ENCODE peak calls at places on chromosomes 13 and 19, in six cellular contexts. I is ascending aorta, R is mesendoderm, L is ovary, U is neural progenitor cell, E is keratinocyte. D is an unnamed sample. For H3K4me1, the result is how much of the 10 kb centered on the place peaks cover.

GRCh38 chr19:12774588-12775555 is at the start of gene HOOK2:
- DNase-seq in R (peak), U (peak), E (peak), I (peak), L (peak), D (peak)

GRCh38 chr13:26037302-26037701 is 14.5 kb downstream of the SHISA2 start:
- DNase-seq in I (no peak), E (no peak), R (peak), L (no peak), U (peak), D (no peak)

GRCh38 chr19:33472696-33473624 is 48.6 kb downstream of the PEPD start:
- DNase-seq in R (peak), E (peak), L (no peak), U (no peak), I (no peak), D (no peak)

GRCh38 chr19:3813473-3814392 is 27.6 kb upstream of the MATK start:
- DNase-seq in R (no peak), L (no peak), E (no peak), I (no peak), U (no peak), D (no peak)

GRCh38 chr13:79212064-79212619 is 193.9 kb downstream of the RBM26 start:
- DNase-seq in I (no peak), E (no peak), R (no peak), L (no peak), U (no peak), D (no peak)

GRCh38 chr19:49857834-49858590 is 7.1 kb downstream of the PTOV1 start:
- DNase-seq in I (no peak), E (no peak), R (no peak), U (no peak), L (peak), D (no peak)

GRCh38 chr19:40803857-40804782 is 5.1 kb downstream of the EGLN2 start:
- DNase-seq in R (peak), L (no peak), I (no peak), U (no peak), E (no peak), D (peak)

GRCh38 chr19:10412257-10412977 is 7.9 kb upstream of the PDE4A start:
- DNase-seq in U (no peak), L (no peak), E (no peak), R (no peak), I (no peak), D (no peak)

GRCh38 chr19:5718032-5718578 is 1.8 kb downstream of the LONP1 start:
- DNase-seq in I (no peak), R (no peak), U (no peak), L (no peak), E (no peak), D (no peak)

GRCh38 chr19:3670796-3671679 is 29.2 kb downstream of the PIP5K1C start:
- DNase-seq in U (no peak), L (peak), E (no peak), I (peak), R (no peak), D (peak)

GRCh38 chr19:8571006-8571411 is 6.2 kb downstream of the MYO1F start:
- DNase-seq in I (no peak), R (no peak), L (no peak), U (no peak), E (no peak), D (no peak)

GRCh38 chr13:93430346-93430745 is 203.7 kb downstream of the GPC6 start:
- DNase-seq in L (no peak), E (no peak), I (no peak), R (no peak), U (no peak), D (no peak)

GRCh38 chr19:5244351-5244750 is 96.3 kb downstream of the PTPRS start:
- DNase-seq in L (no peak), I (no peak), E (no peak), R (no peak), U (no peak), D (no peak)

GRCh38 chr19:3135961-3136683 is at the start of gene GNA15:
- DNase-seq in I (no peak), L (peak), R (no peak), U (no peak), E (peak), D (no peak)

GRCh38 chr19:1789282-1790020 is 22.6 kb downstream of the ATP8B3 start:
- DNase-seq in E (no peak), L (no peak), U (no peak), I (no peak), R (no peak), D (no peak)

GRCh38 chr19:46378268-46378667 is 31.4 kb downstream of the PPP5C start:
- DNase-seq in U (no peak), L (no peak), E (no peak), I (peak), R (no peak), D (no peak)

GRCh38 chr19:17915940-17916593 is 16.7 kb upstream of the CCDC124 start:
- DNase-seq in I (no peak), L (no peak), E (no peak), R (no peak), U (no peak), D (no peak)

GRCh38 chr19:47228168-47228936 is 2.6 kb downstream of the BBC3 start:
- DNase-seq in I (peak), U (peak), L (peak), R (peak), E (no peak), D (peak)

GRCh38 chr13:63044617-63045016 is 1629.0 kb upstream of the PCDH20 start:
- DNase-seq in L (no peak), E (no peak), U (peak), R (no peak), I (no peak), D (no peak)

GRCh38 chr19:14632286-14632685 is 42.4 kb downstream of the ADGRE3 start:
- DNase-seq in R (peak), U (no peak), E (no peak), I (no peak), L (no peak), D (no peak)

GRCh38 chr19:56508282-56508778 is 675 bp downstream of the ZNF471 start:
- DNase-seq in U (no peak), R (no peak), L (no peak), I (no peak), E (no peak), D (peak)

GRCh38 chr13:97332725-97333124 is 101.2 kb upstream of the RAP2A start:
- DNase-seq in E (no peak), R (no peak), I (no peak), L (no peak), U (no peak), D (no peak)

GRCh38 chr13:41916173-41916954 is 44.5 kb downstream of the VWA8 start:
- DNase-seq in E (no peak), R (no peak), I (no peak), U (no peak), L (no peak), D (no peak)

GRCh38 chr19:14435320-14436050 is 2.4 kb downstream of the PKN1 start:
- DNase-seq in E (no peak), R (no peak), L (no peak), U (no peak), I (no peak), D (no peak)

GRCh38 chr19:33809960-33810359 is 13.3 kb downstream of the KCTD15 start:
- DNase-seq in E (no peak), L (no peak), U (no peak), R (no peak), I (no peak), D (no peak)

GRCh38 chr13:44306401-44307192 is 67.0 kb upstream of the SERP2 start:
- DNase-seq in L (peak), E (no peak), R (peak), U (peak), I (peak), D (no peak)

GRCh38 chr13:98487016-98487415 is 89.9 kb downstream of the STK24 start:
- DNase-seq in I (no peak), R (no peak), U (no peak), E (no peak), L (no peak), D (no peak)

GRCh38 chr13:88736026-88736425 is 1064.9 kb downstream of the SLITRK5 start:
- DNase-seq in L (no peak), I (no peak), R (no peak), U (no peak), E (no peak), D (no peak)

GRCh38 chr19:3683405-3683865 is 16.8 kb downstream of the PIP5K1C start:
- DNase-seq in E (no peak), U (peak), L (peak), I (no peak), R (peak), D (no peak)

GRCh38 chr19:13051581-13052165 is 51.0 kb downstream of the LYL1 start:
- DNase-seq in I (peak), E (no peak), U (peak), R (peak), L (peak), D (peak)

GRCh38 chr19:17405250-17406038 is at the start of gene BST2:
- DNase-seq in U (peak), R (peak), L (peak), E (no peak), I (peak), D (peak)

GRCh38 chr19:51541458-51542357 is 10.2 kb upstream of the SIGLEC6 start:
- DNase-seq in E (no peak), L (no peak), I (no peak), U (no peak), R (no peak), D (no peak)

GRCh38 chr19:51535535-51535934 is 4.1 kb upstream of the SIGLEC6 start:
- DNase-seq in I (no peak), U (no peak), E (no peak), R (no peak), L (no peak), D (no peak)

GRCh38 chr19:51542699-51543098 is 11.2 kb upstream of the SIGLEC6 start:
- DNase-seq in E (no peak), U (no peak), R (no peak), I (no peak), L (no peak), D (no peak)

GRCh38 chr19:51544038-51544437 is 12.6 kb upstream of the SIGLEC6 start:
- DNase-seq in U (no peak), E (no peak), L (no peak), R (no peak), I (no peak), D (no peak)

GRCh38 chr19:51539821-51540366 is 8.4 kb upstream of the SIGLEC6 start:
- DNase-seq in R (no peak), U (no peak), I (no peak), E (no peak), L (no peak), D (no peak)
- H3K4me1 ChIP-seq in R (under half), U (under half), I (under half), E (under half), L (under half), D (under half)

GRCh38 chr13:76887070-76887563 is 912 bp upstream of the KCTD12 start:
- DNase-seq in L (peak), E (no peak), U (peak), R (peak), I (no peak), D (no peak)
- H3K4me3 ChIP-seq in L (peak), E (no peak), U (peak), R (peak), I (peak), D (peak)

DNA sequence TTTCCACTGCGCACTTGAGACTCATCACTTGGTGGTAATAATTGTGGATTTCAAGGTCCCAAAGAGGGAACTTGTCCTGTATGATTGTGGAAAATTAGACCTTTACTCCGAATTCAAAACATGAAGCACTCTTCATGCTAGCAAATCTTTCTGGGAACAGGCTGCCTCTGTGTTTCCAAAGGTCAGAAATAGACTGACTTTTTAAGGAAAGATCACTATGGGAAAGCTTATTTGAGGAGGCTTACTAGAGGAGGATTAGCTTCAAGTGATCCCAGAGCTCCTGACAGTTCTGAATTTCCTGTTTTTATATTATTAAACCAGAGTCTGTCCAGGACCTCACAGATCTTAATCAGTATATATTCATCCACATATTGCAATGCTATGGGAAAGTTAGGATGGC is 5.5 kb downstream of the WDFY2 start:
- DNase-seq in E (no peak), U (no peak), L (no peak), R (no peak), I (no peak), D (no peak)
- H3K4me1 ChIP-seq in E (half or more), U (half or more), L (under half), R (under half), I (under half), D (under half)

GRCh38 chr19:38656171-38656981 is 8.9 kb downstream of the ACTN4 start:
- DNase-seq in I (no peak), L (no peak), E (no peak), R (no peak), U (no peak), D (no peak)

GRCh38 chr19:38661166-38661565 is 13.7 kb downstream of the ACTN4 start:
- DNase-seq in E (no peak), L (no peak), U (no peak), R (no peak), I (no peak), D (no peak)

GRCh38 chr19:38660724-38661123 is 13.3 kb downstream of the ACTN4 start:
- DNase-seq in R (no peak), E (no peak), U (no peak), I (no peak), L (no peak), D (no peak)

GRCh38 chr19:38657633-38658222 is 10.3 kb downstream of the ACTN4 start:
- DNase-seq in U (peak), R (peak), I (no peak), L (no peak), E (peak), D (no peak)

DNA sequence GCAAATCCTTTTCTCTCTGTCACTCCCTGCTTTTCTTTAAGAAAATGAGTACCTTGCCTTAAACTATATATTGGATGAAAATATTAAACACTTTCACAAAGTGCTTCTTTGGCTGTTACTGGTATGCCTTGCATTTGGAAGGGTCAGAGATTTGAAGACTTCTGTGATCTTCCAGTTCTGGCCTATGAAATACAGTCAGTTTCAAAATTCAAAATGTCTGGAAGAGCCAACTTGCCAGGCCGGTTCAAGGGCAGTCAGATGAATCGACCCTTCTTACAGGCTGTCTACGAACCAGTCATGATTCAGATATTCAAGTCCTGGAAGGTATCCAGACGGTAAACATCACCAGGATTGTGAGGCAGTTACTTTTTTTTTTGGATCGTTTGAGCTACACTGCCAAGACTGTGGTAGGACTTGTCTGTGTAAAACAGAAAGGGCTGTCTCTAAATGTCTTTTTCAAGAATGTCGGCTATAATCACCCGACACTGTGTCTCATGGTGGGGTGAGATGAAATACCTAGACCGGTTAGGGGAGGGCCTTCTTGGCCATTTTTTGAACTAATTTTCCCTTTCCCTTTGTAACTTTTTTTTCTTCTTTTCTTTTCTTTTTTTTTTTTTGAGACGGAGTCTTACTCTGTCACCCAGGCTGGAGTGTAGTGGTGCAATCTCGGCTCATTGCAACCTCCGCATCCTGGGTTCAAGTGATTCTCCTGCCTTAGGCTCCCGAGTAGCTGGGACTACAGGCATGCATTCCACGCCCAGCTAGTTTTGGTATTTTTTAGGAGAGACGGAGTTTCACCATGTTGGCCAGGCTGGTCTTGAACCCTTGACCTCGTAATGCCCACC is 11.2 kb downstream of the ACTN4 start:
- DNase-seq in L (peak), U (no peak), E (peak), R (peak), I (peak), D (peak)
- H3K4me3 ChIP-seq in L (no peak), U (no peak), E (no peak), R (no peak), I (peak), D (peak)

GRCh38 chr13:114121496-114122466 is 10.6 kb downstream of the RASA3 start:
- DNase-seq in U (peak), E (no peak), I (no peak), L (no peak), R (no peak), D (no peak)

GRCh38 chr13:114123876-114124275 is 8.5 kb downstream of the RASA3 start:
- DNase-seq in E (no peak), U (no peak), R (no peak), I (no peak), L (no peak), D (no peak)

GRCh38 chr13:114124486-114124885 is 7.9 kb downstream of the RASA3 start:
- DNase-seq in I (no peak), L (no peak), U (no peak), E (no peak), R (no peak), D (no peak)

GRCh38 chr13:114123448-114123847 is 9.0 kb downstream of the RASA3 start:
- DNase-seq in R (no peak), U (no peak), E (no peak), L (no peak), I (peak), D (no peak)

DNA sequence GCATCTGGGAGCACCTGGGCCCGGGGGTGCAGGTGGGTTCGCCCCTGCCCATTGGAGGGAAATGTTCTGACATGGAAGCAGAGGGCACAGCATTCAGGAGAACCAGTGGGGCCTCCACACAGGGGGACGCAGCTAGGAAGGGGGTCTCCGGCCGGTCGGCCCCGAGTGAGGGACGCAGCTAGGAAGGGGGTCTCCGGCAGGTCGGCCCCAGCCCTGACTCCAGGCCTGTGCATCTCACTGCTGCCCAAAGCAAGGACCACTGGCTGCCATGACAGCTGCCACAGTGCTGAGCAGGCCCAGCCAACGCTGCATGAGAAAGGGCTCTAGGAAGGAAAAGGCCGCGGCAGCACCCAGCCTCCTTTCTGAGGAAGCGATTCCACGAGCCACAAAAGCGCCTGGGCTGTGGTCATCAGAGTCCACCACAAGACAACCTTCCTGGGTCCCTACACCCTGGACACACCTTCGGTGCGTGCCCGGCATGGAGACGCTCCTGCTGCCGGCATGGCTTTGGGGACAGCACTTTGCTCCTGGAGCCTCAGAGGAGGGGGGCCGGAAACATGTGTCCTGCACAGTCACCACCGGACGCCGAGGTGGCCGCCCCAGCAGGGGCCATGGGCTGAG is 9.7 kb downstream of the RASA3 start:
- DNase-seq in U (no peak), L (no peak), I (peak), E (no peak), R (no peak), D (no peak)
- H3K4me1 ChIP-seq in U (under half), L (under half), I (under half), E (under half), R (under half), D (half or more)

GRCh38 chr13:59449750-59450149 is 714.0 kb downstream of the DIAPH3 start:
- DNase-seq in R (no peak), I (no peak), U (no peak), L (no peak), E (no peak), D (no peak)
- H3K4me3 ChIP-seq in R (no peak), I (no peak), U (no peak), L (no peak), E (no peak), D (no peak)

DNA sequence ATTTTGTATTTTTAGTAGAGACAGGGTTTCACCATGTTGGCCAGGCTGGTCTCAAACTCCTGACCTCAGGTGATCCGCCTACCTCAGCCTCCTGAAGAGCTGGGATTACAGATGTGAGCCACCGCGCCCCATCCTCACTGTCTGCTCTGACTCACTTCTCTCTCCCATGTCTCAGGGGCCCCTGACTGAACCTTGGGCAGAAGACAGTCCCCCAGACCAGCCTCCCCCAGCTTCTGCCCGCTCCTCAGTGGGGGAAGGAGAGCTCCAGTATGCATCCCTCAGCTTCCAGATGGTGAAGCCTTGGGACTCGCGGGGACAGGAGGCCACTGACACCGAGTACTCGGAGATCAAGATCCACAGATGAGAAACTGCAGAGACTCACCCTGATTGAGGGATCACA is 5.0 kb downstream of the SIGLEC9 start:
- DNase-seq in R (no peak), U (no peak), E (no peak), L (no peak), I (no peak), D (no peak)
- H3K4me1 ChIP-seq in R (under half), U (under half), E (under half), L (under half), I (under half), D (under half)

D was measured in gastrocnemius medialis.